ENCODE peak calls at places on chromosomes 3 and 15, in eight cellular contexts. X is neural progenitor cell, D is Panc1, Q is OCI-LY7, W is HCT116, U is psoas muscle, Y is sigmoid colon, T is stomach. O is an unnamed sample.
A peak's percentile ranks its signal among the peaks of the same experiment; 100 is the strongest.

GRCh38 chr3:86990171-86990733 is 697 bp downstream of the VGLL3 start:
- DNase-seq in W (no peak), T (peak; percentile 40), D (no peak), Q (no peak), X (no peak), Y (peak; percentile 71), U (peak; percentile 65), O (no peak)

GRCh38 chr15:74340139-74340538 is 27.3 kb downstream of the CYP11A1 start:
- DNase-seq in Y (peak; percentile 61), Q (no peak), U (no peak), D (no peak), X (no peak), W (no peak), T (no peak), O (no peak)

GRCh38 chr15:69921626-69922624 is 175.8 kb downstream of the TLE3 start:
- DNase-seq in Y (no peak), T (no peak), Q (peak; percentile 79), W (no peak), X (no peak), U (no peak), D (no peak), O (no peak)

GRCh38 chr3:29465836-29466235 is 185.0 kb downstream of the RBMS3 start:
- DNase-seq in Y (no peak), Q (no peak), X (no peak), D (no peak), T (no peak), W (no peak), U (no peak), O (no peak)

GRCh38 chr3:82672966-82673365 is 911.5 kb upstream of the GBE1 start:
- DNase-seq in D (no peak), T (no peak), W (no peak), Q (no peak), Y (no peak), X (no peak), U (no peak), O (no peak)

GRCh38 chr15:68022061-68022460 is 32.1 kb upstream of the PIAS1 start:
- DNase-seq in W (no peak), D (no peak), U (peak; percentile 58), Y (peak; percentile 81), X (no peak), T (no peak), Q (no peak), O (no peak)

GRCh38 chr3:188546835-188547670 is 393.1 kb downstream of the LPP start:
- DNase-seq in X (no peak), W (no peak), Q (no peak), D (peak; percentile 55), U (no peak), T (no peak), Y (no peak), O (no peak)

GRCh38 chr15:58585668-58586461 is 154.1 kb downstream of the LIPC start:
- DNase-seq in U (no peak), Q (peak; percentile 71), W (no peak), X (no peak), Y (no peak), T (no peak), D (no peak), O (no peak)

GRCh38 chr15:57505949-57506391 is 85.7 kb upstream of the MYZAP start:
- DNase-seq in D (no peak), U (no peak), W (no peak), T (peak; percentile 90), Q (no peak), X (no peak), Y (no peak), O (peak; percentile 96)

GRCh38 chr3:128617557-128618397 is 32.8 kb downstream of the RPN1 start:
- DNase-seq in D (peak; percentile 78), Q (peak; percentile 97), W (peak; percentile 71), Y (peak; percentile 99), U (peak; percentile 99), T (peak; percentile 99), X (peak; percentile 98), O (peak; percentile 65)

GRCh38 chr3:172604895-172605646 is 81.8 kb upstream of the TNFSF10 start:
- DNase-seq in Q (no peak), D (no peak), X (no peak), U (no peak), Y (no peak), W (no peak), T (no peak), O (no peak)

GRCh38 chr15:70559223-70559823 is 204.0 kb downstream of the UACA start:
- DNase-seq in U (no peak), T (peak; percentile 38), D (no peak), X (no peak), W (no peak), Y (no peak), Q (peak; percentile 4), O (no peak)

GRCh38 chr3:98733778-98734281 is 29.3 kb upstream of the ST3GAL6 start:
- DNase-seq in Y (no peak), Q (no peak), W (no peak), X (peak; percentile 27), U (no peak), D (no peak), T (no peak), O (no peak)

GRCh38 chr3:79497447-79498111 is 270.2 kb downstream of the ROBO1 start:
- DNase-seq in W (no peak), X (peak; percentile 22), Y (no peak), Q (peak; percentile 5), U (no peak), T (no peak), D (no peak), O (no peak)

GRCh38 chr15:79218588-79219200 is 63.8 kb upstream of the ANKRD34C start:
- DNase-seq in D (no peak), U (no peak), Y (no peak), W (peak; percentile 24), Q (no peak), X (no peak), T (no peak), O (no peak)

GRCh38 chr3:184347321-184348056 is 10.1 kb downstream of the FAM131A start:
- DNase-seq in Y (no peak), W (no peak), T (no peak), X (no peak), Q (no peak), D (no peak), U (no peak), O (no peak)

GRCh38 chr3:59065240-59065639 is 15.4 kb upstream of the CFAP20DC start:
- DNase-seq in W (no peak), Q (no peak), X (no peak), Y (no peak), T (no peak), D (no peak), U (no peak), O (no peak)

GRCh38 chr3:161108840-161109239 is 3.7 kb upstream of the B3GALNT1 start:
- DNase-seq in W (peak; percentile 22), D (no peak), Q (no peak), U (no peak), Y (no peak), T (no peak), X (no peak), O (no peak)

GRCh38 chr3:105791919-105792786 is 76.7 kb downstream of the CBLB start:
- DNase-seq in W (no peak), T (peak; percentile 37), Q (no peak), X (no peak), Y (peak; percentile 93), D (no peak), U (peak; percentile 83), O (no peak)

GRCh38 chr3:135915206-135915605 is 50.3 kb upstream of the PPP2R3A start:
- DNase-seq in Y (no peak), U (no peak), T (no peak), X (no peak), W (no peak), Q (no peak), D (no peak), O (no peak)

GRCh38 chr15:84987949-84988624 is 6.4 kb downstream of the PDE8A start:
- DNase-seq in D (no peak), U (no peak), Y (no peak), Q (no peak), X (no peak), W (no peak), T (no peak), O (no peak)

GRCh38 chr15:94792166-94792565 is 560.8 kb downstream of the MCTP2 start:
- DNase-seq in X (no peak), D (no peak), Y (no peak), U (no peak), W (no peak), T (no peak), Q (no peak), O (peak; percentile 87)
- H3K27ac ChIP-seq in X (no peak overlapping the region), D (no peak overlapping the region), Y (no peak overlapping the region), U (no peak overlapping the region), W (no peak overlapping the region), T (no peak overlapping the region), Q (no peak overlapping the region), O (peak overlapping the region; percentile 60)

GRCh38 chr3:146221276-146221675 is 29.6 kb downstream of the PLSCR4 start:
- DNase-seq in Q (no peak), X (no peak), T (no peak), U (no peak), D (no peak), W (no peak), Y (no peak), O (no peak)
- H3K27ac ChIP-seq in Q (no peak overlapping the region), X (no peak overlapping the region), T (no peak overlapping the region), U (no peak overlapping the region), D (peak overlapping the region; percentile 35), W (no peak overlapping the region), Y (no peak overlapping the region), O (no peak overlapping the region)

GRCh38 chr3:177554900-177555759 is 357.8 kb upstream of the TBL1XR1 start:
- DNase-seq in D (no peak), Y (no peak), U (no peak), W (no peak), Q (no peak), T (no peak), X (no peak), O (peak; percentile 36)
- H3K27ac ChIP-seq in D (peak overlapping the region; percentile 26), Y (no peak overlapping the region), U (no peak overlapping the region), W (no peak overlapping the region), Q (no peak overlapping the region), T (no peak overlapping the region), X (no peak overlapping the region), O (peak overlapping the region; percentile 32)

GRCh38 chr15:31349233-31350141 is 22.9 kb downstream of the KLF13 start:
- DNase-seq in T (no peak), W (no peak), Q (no peak), Y (no peak), U (peak; percentile 89), X (no peak), D (no peak), O (no peak)
- H3K27ac ChIP-seq in T (no peak overlapping the region), W (no peak overlapping the region), Q (no peak overlapping the region), Y (no peak overlapping the region), U (peak overlapping the region; percentile 97), X (no peak overlapping the region), D (no peak overlapping the region), O (no peak overlapping the region)

DNA sequence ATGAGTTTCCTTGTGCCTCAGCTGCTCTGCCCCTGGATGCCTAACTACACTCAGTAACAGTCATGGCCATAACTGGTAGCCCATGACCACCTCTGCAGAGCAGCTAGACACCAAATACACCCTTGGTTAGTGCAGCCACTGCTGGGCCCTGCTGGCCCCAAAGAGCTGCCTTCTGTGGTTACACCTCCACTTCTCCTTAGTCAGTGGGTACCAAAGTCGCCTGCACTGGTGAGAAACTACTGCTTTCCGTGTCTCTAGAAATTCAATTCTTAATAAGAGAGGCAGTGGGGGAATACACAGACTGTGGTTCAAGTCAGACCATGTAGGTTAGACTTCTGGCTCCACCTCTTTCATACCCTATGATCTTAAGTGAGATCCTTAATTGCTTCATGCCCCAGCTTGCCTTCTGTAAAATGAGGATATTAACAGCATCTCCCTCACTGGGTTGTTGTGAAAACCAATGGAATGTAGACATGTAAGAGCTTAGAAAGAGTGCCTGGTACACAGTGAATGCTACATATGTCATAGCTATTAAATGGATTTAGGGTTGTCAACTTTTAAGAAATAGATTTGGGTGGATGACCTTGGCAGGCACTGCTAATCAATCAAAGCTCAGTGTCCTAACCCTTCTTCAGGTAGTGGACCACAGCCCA is 18.2 kb downstream of the HEG1 start:
- DNase-seq in Q (no peak), Y (no peak), U (no peak), W (no peak), D (no peak), T (no peak), X (no peak), O (no peak)
- H3K27ac ChIP-seq in Q (no peak overlapping the region), Y (no peak overlapping the region), U (no peak overlapping the region), W (no peak overlapping the region), D (no peak overlapping the region), T (no peak overlapping the region), X (no peak overlapping the region), O (peak overlapping the region; percentile 35)